ENCODE peak calls at places on chromosomes 6 and 20, in nine cellular contexts. N is neural crest cell; J is NCI-H748 treated with DMSO at 0.1 percent for 48 hours; E is epithelial cell of prostate; Z is stromal cell of bone marrow; Q is GM23248; P is activated T-helper 1 cell treated with Interleukin-2 at 50 U/mL for 16 hours; U is activated naive CD4-positive, alpha-beta T cell; R is HFFc6. M is an unnamed sample.

GRCh38 chr20:23127506-23128279 is 41.6 kb upstream of the CD93 start:
- DNase-seq in J (no peak), P (no peak), N (no peak), Q (no peak), Z (no peak), E (no peak), R (no peak), U (no peak), M (no peak)

GRCh38 chr6:4970739-4971395 is 33.0 kb downstream of the RPP40 start:
- DNase-seq in J (no peak), E (no peak), P (no peak), R (no peak), Q (no peak), N (no peak), U (no peak), Z (no peak), M (no peak)

GRCh38 chr20:22523499-22524392 is 60.6 kb downstream of the FOXA2 start:
- DNase-seq in U (no peak), J (no peak), R (no peak), P (no peak), Q (no peak), E (no peak), Z (no peak), N (no peak), M (no peak)

GRCh38 chr6:5541751-5542432 is 280.6 kb downstream of the FARS2 start:
- DNase-seq in R (no peak), J (no peak), P (no peak), U (no peak), Q (peak; percentile 17), Z (no peak), E (peak; percentile 69), N (no peak), M (no peak)

GRCh38 chr6:54204921-54205511 is 93.8 kb downstream of the MLIP start:
- DNase-seq in N (no peak), E (no peak), U (no peak), P (no peak), Q (no peak), Z (no peak), R (no peak), J (no peak), M (no peak)

GRCh38 chr6:106287215-106287614 is 38.3 kb downstream of the ATG5 start:
- DNase-seq in E (peak; percentile 6), Z (no peak), N (no peak), U (no peak), J (no peak), Q (no peak), P (no peak), R (no peak), M (no peak)

GRCh38 chr6:69343856-69344255 is 453.0 kb downstream of the LMBRD1 start:
- DNase-seq in U (no peak), R (no peak), Z (no peak), N (no peak), J (no peak), E (no peak), P (no peak), Q (no peak), M (no peak)

GRCh38 chr6:33575211-33575610 is 4.9 kb downstream of the BAK1 start:
- DNase-seq in N (no peak), J (no peak), E (no peak), R (no peak), P (no peak), U (no peak), Z (no peak), Q (no peak), M (no peak)

GRCh38 chr6:97697450-97697849 is 414.4 kb upstream of the MMS22L start:
- DNase-seq in N (no peak), J (no peak), R (no peak), Q (peak; percentile 83), P (no peak), Z (peak; percentile 3), E (peak; percentile 16), U (no peak), M (no peak)

GRCh38 chr20:59770270-59770669 is 163.2 kb downstream of the SYCP2 start:
- DNase-seq in J (no peak), E (no peak), R (no peak), Q (no peak), P (no peak), U (no peak), N (no peak), Z (no peak), M (no peak)

GRCh38 chr6:17673543-17674254 is 33.0 kb downstream of the NUP153 start:
- DNase-seq in J (no peak), Z (no peak), Q (no peak), U (no peak), P (no peak), R (no peak), N (no peak), E (no peak), M (no peak)

GRCh38 chr20:62025394-62025793 is 40.3 kb downstream of the TAF4 start:
- DNase-seq in Z (no peak), Q (peak; percentile 43), P (no peak), J (no peak), R (peak; percentile 4), N (no peak), E (no peak), U (no peak), M (no peak)

GRCh38 chr20:39986231-39986904 is 702.7 kb downstream of the MAFB start:
- DNase-seq in P (no peak), U (no peak), Q (peak; percentile 74), E (no peak), R (no peak), N (peak; percentile 6), J (peak; percentile 8), Z (peak; percentile 62), M (no peak)